ENCODE peak calls at places on chromosome 4, in five cellular contexts. D, V, M, K and I are unnamed samples.

GRCh38 chr4:166577639-166578038 is 656.7 kb downstream of the SPOCK3 start:
- DNase-seq in V (no peak), M (no peak), K (no peak), D (no peak), I (no peak)

GRCh38 chr4:140308366-140309123 is 64.9 kb upstream of the SCOC start:
- DNase-seq in D (no peak), V (peak), K (peak), M (peak), I (no peak)

GRCh38 chr4:36327400-36327799 is 46.0 kb downstream of the DTHD1 start:
- DNase-seq in V (no peak), K (no peak), D (no peak), M (no peak), I (no peak)

GRCh38 chr4:80243274-80244018 is 23.0 kb upstream of the FGF5 start:
- DNase-seq in V (no peak), D (no peak), K (no peak), M (no peak), I (peak)

GRCh38 chr4:55308071-55308470 is 38.0 kb upstream of the SRD5A3 start:
- DNase-seq in M (no peak), D (no peak), K (no peak), V (no peak), I (no peak)

GRCh38 chr4:140298001-140298400 is 75.4 kb upstream of the SCOC start:
- DNase-seq in D (no peak), M (no peak), K (no peak), V (no peak), I (no peak)

GRCh38 chr4:139619644-139620043 is 46.0 kb upstream of the MGST2 start:
- DNase-seq in D (no peak), V (peak), M (peak), K (no peak), I (peak)

GRCh38 chr4:13656569-13656988 is 29.1 kb upstream of the BOD1L1 start:
- DNase-seq in D (peak), M (peak), V (peak), K (peak), I (peak)

GRCh38 chr4:185920171-185920570 is 108.2 kb upstream of the SORBS2 start:
- DNase-seq in V (no peak), M (no peak), K (no peak), D (no peak), I (no peak)

GRCh38 chr4:3074846-3075651 is 568 bp downstream of the HTT start:
- DNase-seq in M (peak), V (peak), K (peak), D (peak), I (peak)

GRCh38 chr4:28229092-28229491 is 1368.5 kb downstream of the STIM2 start:
- DNase-seq in M (peak), V (no peak), K (peak), D (no peak), I (no peak)

GRCh38 chr4:21113496-21114213 is 413.4 kb downstream of the PACRGL start:
- DNase-seq in M (peak), D (no peak), K (no peak), V (peak), I (no peak)

GRCh38 chr4:164847016-164847415 is 30.0 kb upstream of the APELA start:
- DNase-seq in K (no peak), V (peak), D (no peak), M (no peak), I (no peak)

GRCh38 chr4:22179124-22179874 is 230.7 kb upstream of the KCNIP4 start:
- DNase-seq in M (peak), D (no peak), V (peak), K (peak), I (no peak)

GRCh38 chr4:96521046-96521536 is 681.2 kb downstream of the PDHA2 start:
- DNase-seq in K (no peak), D (no peak), M (no peak), V (no peak), I (no peak)

GRCh38 chr4:27414867-27415266 is 554.2 kb downstream of the STIM2 start:
- DNase-seq in M (no peak), D (no peak), K (no peak), V (no peak), I (no peak)

GRCh38 chr4:163395055-163395454 is 51.4 kb downstream of the NPY5R start:
- DNase-seq in V (peak), D (no peak), K (no peak), M (peak), I (no peak)

GRCh38 chr4:31807036-31807435 is 1086.9 kb downstream of the PCDH7 start:
- DNase-seq in K (no peak), M (peak), D (no peak), V (peak), I (no peak)

GRCh38 chr4:20331642-20332041 is 79.9 kb downstream of the SLIT2 start:
- DNase-seq in K (no peak), M (no peak), V (no peak), D (no peak), I (no peak)

GRCh38 chr4:169238445-169238844 is 32.3 kb downstream of the SH3RF1 start:
- DNase-seq in K (no peak), V (peak), D (no peak), M (peak), I (no peak)

GRCh38 chr4:147201016-147201415 is 255.4 kb upstream of the TTC29 start:
- DNase-seq in V (no peak), K (no peak), M (peak), D (no peak), I (no peak)

GRCh38 chr4:76198411-76199237 is 15.0 kb downstream of the SCARB2 start:
- DNase-seq in M (peak), V (peak), D (no peak), K (no peak), I (peak)

GRCh38 chr4:76546282-76547166 is 111.5 kb downstream of the SHROOM3 start:
- DNase-seq in M (peak), V (peak), D (no peak), K (peak), I (no peak)

GRCh38 chr4:147594107-147594506 is 23.1 kb upstream of the TMEM184C start:
- DNase-seq in K (no peak), D (no peak), M (no peak), V (peak), I (no peak)

GRCh38 chr4:174604198-174604597 is 81.9 kb upstream of the HPGD start:
- DNase-seq in M (peak), V (peak), K (no peak), D (no peak), I (no peak)

GRCh38 chr4:24748758-24749350 is 46.5 kb upstream of the SOD3 start:
- DNase-seq in V (peak), K (no peak), M (no peak), D (no peak), I (no peak)

GRCh38 chr4:156901871-156902270 is 69.7 kb downstream of the PDGFC start:
- DNase-seq in M (no peak), D (no peak), K (peak), V (no peak), I (no peak)

GRCh38 chr4:184382189-184382846 is 92.0 kb downstream of the IRF2 start:
- DNase-seq in M (no peak), D (no peak), K (no peak), V (no peak), I (no peak)

GRCh38 chr4:157674699-157675098 is 454.2 kb downstream of the GRIA2 start:
- DNase-seq in M (no peak), K (no peak), V (no peak), D (no peak), I (no peak)